ENCODE peak calls at places on chromosomes 5 and 9, in seven cellular contexts. One of them, this sample, is unnamed.

GRCh38 chr5:95083606-95084005 is 201.3 kb downstream of the MCTP1 start:
- DNase-seq in B cell: no peak
- DNase-seq in EL: no peak
- DNase-seq in SJSA1: no peak
- DNase-seq in activated CD4-positive, alpha-beta T cell treated with anti-CD3 and anti-CD28 coated beads, Interleukin-2, amount 50 U/mL, for 1 hour: no peak
- DNase-seq in cardiac muscle cell: no peak
- DNase-seq in psoas muscle: no peak
- DNase-seq in this sample: no peak

GRCh38 chr5:141832131-141832530 is 46.1 kb downstream of the PCDH1 start:
- DNase-seq in B cell: no peak
- DNase-seq in EL: no peak
- DNase-seq in SJSA1: no peak
- DNase-seq in activated CD4-positive, alpha-beta T cell treated with anti-CD3 and anti-CD28 coated beads, Interleukin-2, amount 50 U/mL, for 1 hour: no peak
- DNase-seq in cardiac muscle cell: no peak
- DNase-seq in psoas muscle: no peak
- DNase-seq in this sample: no peak

GRCh38 chr9:130313103-130313858 is 47.7 kb downstream of the HMCN2 start:
- DNase-seq in B cell: no peak
- DNase-seq in EL: no peak
- DNase-seq in SJSA1: no peak
- DNase-seq in activated CD4-positive, alpha-beta T cell treated with anti-CD3 and anti-CD28 coated beads, Interleukin-2, amount 50 U/mL, for 1 hour: no peak
- DNase-seq in cardiac muscle cell: no peak
- DNase-seq in psoas muscle: no peak
- DNase-seq in this sample: no peak

GRCh38 chr5:98713027-98713426 is 60.4 kb upstream of the RGMB start:
- DNase-seq in B cell: no peak
- DNase-seq in EL: peak
- DNase-seq in SJSA1: no peak
- DNase-seq in activated CD4-positive, alpha-beta T cell treated with anti-CD3 and anti-CD28 coated beads, Interleukin-2, amount 50 U/mL, for 1 hour: no peak
- DNase-seq in cardiac muscle cell: peak
- DNase-seq in psoas muscle: no peak
- DNase-seq in this sample: no peak

GRCh38 chr9:90975666-90976538 is 174.3 kb downstream of the SYK start:
- DNase-seq in B cell: no peak
- DNase-seq in EL: no peak
- DNase-seq in SJSA1: no peak
- DNase-seq in activated CD4-positive, alpha-beta T cell treated with anti-CD3 and anti-CD28 coated beads, Interleukin-2, amount 50 U/mL, for 1 hour: no peak
- DNase-seq in cardiac muscle cell: no peak
- DNase-seq in psoas muscle: no peak
- DNase-seq in this sample: peak

GRCh38 chr9:134187821-134188420 is 23.6 kb upstream of the RNU6ATAC start:
- DNase-seq in B cell: no peak
- DNase-seq in EL: no peak
- DNase-seq in SJSA1: no peak
- DNase-seq in activated CD4-positive, alpha-beta T cell treated with anti-CD3 and anti-CD28 coated beads, Interleukin-2, amount 50 U/mL, for 1 hour: no peak
- DNase-seq in cardiac muscle cell: no peak
- DNase-seq in psoas muscle: peak
- DNase-seq in this sample: no peak

GRCh38 chr5:138542120-138542955 is 698 bp downstream of the ETF1 start:
- DNase-seq in B cell: no peak
- DNase-seq in EL: peak
- DNase-seq in SJSA1: no peak
- DNase-seq in activated CD4-positive, alpha-beta T cell treated with anti-CD3 and anti-CD28 coated beads, Interleukin-2, amount 50 U/mL, for 1 hour: peak
- DNase-seq in cardiac muscle cell: peak
- DNase-seq in psoas muscle: no peak
- DNase-seq in this sample: no peak

GRCh38 chr9:121073038-121073437 is 1.7 kb upstream of the CNTRL start:
- DNase-seq in B cell: no peak
- DNase-seq in EL: peak
- DNase-seq in SJSA1: no peak
- DNase-seq in activated CD4-positive, alpha-beta T cell treated with anti-CD3 and anti-CD28 coated beads, Interleukin-2, amount 50 U/mL, for 1 hour: no peak
- DNase-seq in cardiac muscle cell: peak
- DNase-seq in psoas muscle: peak
- DNase-seq in this sample: no peak

GRCh38 chr9:16671591-16672137 is 198.8 kb downstream of the BNC2 start:
- DNase-seq in B cell: no peak
- DNase-seq in EL: peak
- DNase-seq in SJSA1: no peak
- DNase-seq in activated CD4-positive, alpha-beta T cell treated with anti-CD3 and anti-CD28 coated beads, Interleukin-2, amount 50 U/mL, for 1 hour: no peak
- DNase-seq in cardiac muscle cell: peak
- DNase-seq in psoas muscle: no peak
- DNase-seq in this sample: no peak

GRCh38 chr9:84271004-84271886 is 69.3 kb downstream of the SLC28A3 start:
- DNase-seq in B cell: peak
- DNase-seq in EL: peak
- DNase-seq in SJSA1: no peak
- DNase-seq in activated CD4-positive, alpha-beta T cell treated with anti-CD3 and anti-CD28 coated beads, Interleukin-2, amount 50 U/mL, for 1 hour: no peak
- DNase-seq in cardiac muscle cell: peak
- DNase-seq in psoas muscle: peak
- DNase-seq in this sample: no peak